ENCODE peak calls at places on chromosomes 7 and 10, in seven cellular contexts. One of them, this sample, is unnamed.

GRCh38 chr10:1291178-1292090 is 235.2 kb downstream of the WDR37 start:
- DNase-seq in cardiac muscle cell: no peak
- DNase-seq in pancreas: no peak
- DNase-seq in colonic mucosa: no peak
- DNase-seq in heart right ventricle: no peak
- DNase-seq in OCI-LY7: no peak
- DNase-seq in heart left ventricle: no peak
- DNase-seq in this sample: no peak

GRCh38 chr10:25294032-25294926 is 119.5 kb downstream of the GPR158 start:
- DNase-seq in cardiac muscle cell: no peak
- DNase-seq in pancreas: no peak
- DNase-seq in colonic mucosa: no peak
- DNase-seq in heart right ventricle: no peak
- DNase-seq in OCI-LY7: no peak
- DNase-seq in heart left ventricle: no peak
- DNase-seq in this sample: no peak

GRCh38 chr7:137970263-137970975 is 31.5 kb downstream of the CREB3L2 start:
- DNase-seq in cardiac muscle cell: no peak
- DNase-seq in pancreas: no peak
- DNase-seq in colonic mucosa: no peak
- DNase-seq in heart right ventricle: peak; percentile 42
- DNase-seq in OCI-LY7: no peak
- DNase-seq in heart left ventricle: peak; percentile 57
- DNase-seq in this sample: no peak

GRCh38 chr7:36658603-36659516 is 65.4 kb downstream of the AOAH start:
- DNase-seq in cardiac muscle cell: no peak
- DNase-seq in pancreas: peak; percentile 23
- DNase-seq in colonic mucosa: no peak
- DNase-seq in heart right ventricle: peak; percentile 16
- DNase-seq in OCI-LY7: no peak
- DNase-seq in heart left ventricle: no peak
- DNase-seq in this sample: no peak

GRCh38 chr7:132709971-132710567 is 133.8 kb upstream of the PLXNA4 start:
- DNase-seq in cardiac muscle cell: peak; percentile 37
- DNase-seq in pancreas: peak; percentile 45
- DNase-seq in colonic mucosa: no peak
- DNase-seq in heart right ventricle: peak; percentile 11
- DNase-seq in OCI-LY7: peak; percentile 53
- DNase-seq in heart left ventricle: no peak
- DNase-seq in this sample: no peak

GRCh38 chr10:127278001-127278400 is 81.6 kb upstream of the INSYN2A start:
- DNase-seq in cardiac muscle cell: no peak
- DNase-seq in pancreas: no peak
- DNase-seq in colonic mucosa: no peak
- DNase-seq in heart right ventricle: no peak
- DNase-seq in OCI-LY7: no peak
- DNase-seq in heart left ventricle: no peak
- DNase-seq in this sample: no peak

GRCh38 chr10:35424680-35425285 is 88.5 kb downstream of the CCNY start:
- DNase-seq in cardiac muscle cell: no peak
- DNase-seq in pancreas: no peak
- DNase-seq in colonic mucosa: no peak
- DNase-seq in heart right ventricle: no peak
- DNase-seq in OCI-LY7: no peak
- DNase-seq in heart left ventricle: no peak
- DNase-seq in this sample: no peak

GRCh38 chr10:74923556-74923955 is 97.2 kb downstream of the KAT6B start:
- DNase-seq in cardiac muscle cell: peak; percentile 91
- DNase-seq in pancreas: no peak
- DNase-seq in colonic mucosa: no peak
- DNase-seq in heart right ventricle: no peak
- DNase-seq in OCI-LY7: peak; percentile 5
- DNase-seq in heart left ventricle: no peak
- DNase-seq in this sample: no peak

GRCh38 chr7:38398725-38399321 is 125.4 kb upstream of the TARP start:
- DNase-seq in cardiac muscle cell: peak; percentile 77
- DNase-seq in pancreas: peak; percentile 49
- DNase-seq in colonic mucosa: peak; percentile 33
- DNase-seq in heart right ventricle: peak; percentile 15
- DNase-seq in OCI-LY7: peak; percentile 61
- DNase-seq in heart left ventricle: peak; percentile 41
- DNase-seq in this sample: no peak

GRCh38 chr10:4545077-4545476 is 280.9 kb upstream of the AKR1E2 start:
- DNase-seq in cardiac muscle cell: no peak
- DNase-seq in pancreas: no peak
- DNase-seq in colonic mucosa: no peak
- DNase-seq in heart right ventricle: no peak
- DNase-seq in OCI-LY7: no peak
- DNase-seq in heart left ventricle: no peak
- DNase-seq in this sample: no peak

GRCh38 chr10:119209050-119209735 is 1.8 kb downstream of the GRK5 start:
- DNase-seq in cardiac muscle cell: peak; percentile 71
- DNase-seq in pancreas: peak; percentile 53
- DNase-seq in colonic mucosa: peak; percentile 71
- DNase-seq in heart right ventricle: peak; percentile 84
- DNase-seq in OCI-LY7: peak; percentile 64
- DNase-seq in heart left ventricle: peak; percentile 81
- DNase-seq in this sample: peak; percentile 25

GRCh38 chr7:22193361-22194016 is 163.5 kb downstream of the RAPGEF5 start:
- DNase-seq in cardiac muscle cell: peak; percentile 79
- DNase-seq in pancreas: peak; percentile 22
- DNase-seq in colonic mucosa: no peak
- DNase-seq in heart right ventricle: peak; percentile 15
- DNase-seq in OCI-LY7: no peak
- DNase-seq in heart left ventricle: peak; percentile 44
- DNase-seq in this sample: no peak

GRCh38 chr10:15898046-15898445 is 37.7 kb upstream of the MINDY3 start:
- DNase-seq in cardiac muscle cell: no peak
- DNase-seq in pancreas: no peak
- DNase-seq in colonic mucosa: no peak
- DNase-seq in heart right ventricle: no peak
- DNase-seq in OCI-LY7: peak; percentile 18
- DNase-seq in heart left ventricle: no peak
- DNase-seq in this sample: no peak

GRCh38 chr7:137846588-137847417 is at the start of gene DGKI:
- DNase-seq in cardiac muscle cell: peak; percentile 59
- DNase-seq in pancreas: peak; percentile 11
- DNase-seq in colonic mucosa: no peak
- DNase-seq in heart right ventricle: no peak
- DNase-seq in OCI-LY7: no peak
- DNase-seq in heart left ventricle: peak; percentile 22
- DNase-seq in this sample: peak; percentile 27

GRCh38 chr7:95276114-95276513 is 48.2 kb downstream of the PON1 start:
- DNase-seq in cardiac muscle cell: no peak
- DNase-seq in pancreas: peak; percentile 9
- DNase-seq in colonic mucosa: no peak
- DNase-seq in heart right ventricle: no peak
- DNase-seq in OCI-LY7: no peak
- DNase-seq in heart left ventricle: no peak
- DNase-seq in this sample: no peak

GRCh38 chr7:151062399-151063211 is 3.2 kb downstream of the SLC4A2 start:
- DNase-seq in cardiac muscle cell: peak; percentile 93
- DNase-seq in pancreas: peak; percentile 95
- DNase-seq in colonic mucosa: peak; percentile 90
- DNase-seq in heart right ventricle: no peak
- DNase-seq in OCI-LY7: no peak
- DNase-seq in heart left ventricle: no peak
- DNase-seq in this sample: no peak

GRCh38 chr7:3239291-3239691 is 61.8 kb upstream of the SDK1 start:
- DNase-seq in cardiac muscle cell: no peak
- DNase-seq in pancreas: peak; percentile 61
- DNase-seq in colonic mucosa: no peak
- DNase-seq in heart right ventricle: no peak
- DNase-seq in OCI-LY7: no peak
- DNase-seq in heart left ventricle: no peak
- DNase-seq in this sample: no peak

GRCh38 chr7:979886-980571 is 3.0 kb upstream of the CYP2W1 start:
- DNase-seq in cardiac muscle cell: no peak
- DNase-seq in pancreas: no peak
- DNase-seq in colonic mucosa: no peak
- DNase-seq in heart right ventricle: no peak
- DNase-seq in OCI-LY7: peak; percentile 96
- DNase-seq in heart left ventricle: no peak
- DNase-seq in this sample: no peak

GRCh38 chr10:30812018-30812851 is 182.7 kb upstream of the LYZL2 start:
- DNase-seq in cardiac muscle cell: no peak
- DNase-seq in pancreas: no peak
- DNase-seq in colonic mucosa: peak; percentile 29
- DNase-seq in heart right ventricle: peak; percentile 37
- DNase-seq in OCI-LY7: no peak
- DNase-seq in heart left ventricle: peak; percentile 51
- DNase-seq in this sample: no peak

GRCh38 chr10:42754155-42755027 is 28.2 kb upstream of the BMS1 start:
- DNase-seq in cardiac muscle cell: peak; percentile 31
- DNase-seq in pancreas: peak; percentile 39
- DNase-seq in colonic mucosa: no peak
- DNase-seq in heart right ventricle: peak; percentile 21
- DNase-seq in OCI-LY7: no peak
- DNase-seq in heart left ventricle: peak; percentile 57
- DNase-seq in this sample: peak; percentile 41

DNA sequence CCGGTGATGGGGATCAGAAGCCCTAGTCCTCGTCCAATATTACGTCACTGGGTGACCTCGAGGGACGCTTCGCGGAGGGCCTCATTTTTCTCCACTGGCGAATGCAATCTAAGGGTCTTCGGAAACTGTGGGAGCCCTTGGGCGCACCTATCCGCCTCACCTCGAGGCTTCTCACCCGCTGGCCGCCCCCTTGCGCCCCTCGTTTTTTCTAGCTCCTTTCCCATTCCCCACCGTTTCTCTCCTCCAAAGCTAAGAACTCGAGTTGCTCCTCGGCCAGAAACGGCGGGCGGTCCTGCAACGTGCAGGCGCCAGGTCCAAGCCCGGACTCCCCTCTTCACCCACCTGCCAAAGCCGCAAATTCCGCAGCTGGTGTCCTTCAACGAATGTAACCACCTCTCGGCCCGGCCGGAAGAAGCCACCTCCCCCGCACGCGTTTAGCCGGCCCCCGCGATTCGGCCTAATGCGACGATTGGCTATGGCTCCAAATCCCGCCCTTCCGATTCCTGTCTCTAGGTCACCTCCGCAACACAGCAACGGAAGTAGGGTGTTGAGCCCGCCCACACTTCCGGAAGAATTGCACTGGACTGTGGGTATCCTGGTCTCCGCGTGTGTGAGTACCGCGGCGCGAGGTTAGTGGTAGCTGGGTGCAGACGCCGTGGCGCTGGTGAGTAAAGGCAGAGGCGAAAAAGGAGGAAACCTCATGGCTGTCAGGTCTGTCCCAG is at the start of the genes ATP5MK and PDCD11:
- DNase-seq in cardiac muscle cell: peak; percentile 99
- DNase-seq in pancreas: peak; percentile 98
- DNase-seq in colonic mucosa: peak; percentile 99
- DNase-seq in heart right ventricle: peak; percentile 99
- DNase-seq in OCI-LY7: peak; percentile 99
- DNase-seq in heart left ventricle: peak; percentile 99
- DNase-seq in this sample: peak; percentile 95
- H3K36me3 ChIP-seq in cardiac muscle cell: peaks cover 26% of the 10 kb centered on the region
- H3K36me3 ChIP-seq in pancreas: peaks cover 27% of the 10 kb centered on the region
- H3K36me3 ChIP-seq in colonic mucosa: no peaks in the 10 kb centered on the region
- H3K36me3 ChIP-seq in heart right ventricle: peaks cover 13% of the 10 kb centered on the region
- H3K36me3 ChIP-seq in OCI-LY7: peaks cover 73% of the 10 kb centered on the region
- H3K36me3 ChIP-seq in heart left ventricle: peaks cover 44% of the 10 kb centered on the region
- H3K36me3 ChIP-seq in this sample: peaks cover 10% of the 10 kb centered on the region

DNA sequence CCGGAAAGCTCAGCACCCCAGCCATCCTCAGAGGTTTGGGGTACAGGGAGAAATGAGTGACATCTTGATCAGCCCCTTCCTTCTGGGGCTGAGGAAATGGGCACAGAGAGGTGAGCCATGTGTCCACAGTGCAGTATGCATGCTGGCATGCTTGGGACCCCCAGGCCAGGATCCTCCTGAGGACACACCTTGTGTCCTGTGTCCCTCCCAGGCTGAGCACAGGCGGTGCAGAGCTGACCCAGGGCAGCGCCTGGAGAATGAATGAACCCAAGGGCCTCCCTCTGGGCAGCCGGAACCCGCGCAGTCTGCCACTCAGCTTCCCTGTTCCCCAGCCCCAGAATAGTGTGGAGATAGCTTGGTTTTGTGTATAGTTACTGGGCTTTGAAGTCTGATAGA is 118.8 kb downstream of the ZMIZ1 start:
- DNase-seq in cardiac muscle cell: no peak
- DNase-seq in pancreas: no peak
- DNase-seq in colonic mucosa: no peak
- DNase-seq in heart right ventricle: no peak
- DNase-seq in OCI-LY7: no peak
- DNase-seq in heart left ventricle: no peak
- DNase-seq in this sample: no peak
- TF ChIP-seq CTCF in cardiac muscle cell: no peak
- TF ChIP-seq CTCF in pancreas: no peak
- TF ChIP-seq CTCF in colonic mucosa: no peak
- TF ChIP-seq CTCF in heart right ventricle: no peak
- TF ChIP-seq CTCF in OCI-LY7: no peak
- TF ChIP-seq CTCF in heart left ventricle: no peak
- TF ChIP-seq CTCF in this sample: no peak

DNA sequence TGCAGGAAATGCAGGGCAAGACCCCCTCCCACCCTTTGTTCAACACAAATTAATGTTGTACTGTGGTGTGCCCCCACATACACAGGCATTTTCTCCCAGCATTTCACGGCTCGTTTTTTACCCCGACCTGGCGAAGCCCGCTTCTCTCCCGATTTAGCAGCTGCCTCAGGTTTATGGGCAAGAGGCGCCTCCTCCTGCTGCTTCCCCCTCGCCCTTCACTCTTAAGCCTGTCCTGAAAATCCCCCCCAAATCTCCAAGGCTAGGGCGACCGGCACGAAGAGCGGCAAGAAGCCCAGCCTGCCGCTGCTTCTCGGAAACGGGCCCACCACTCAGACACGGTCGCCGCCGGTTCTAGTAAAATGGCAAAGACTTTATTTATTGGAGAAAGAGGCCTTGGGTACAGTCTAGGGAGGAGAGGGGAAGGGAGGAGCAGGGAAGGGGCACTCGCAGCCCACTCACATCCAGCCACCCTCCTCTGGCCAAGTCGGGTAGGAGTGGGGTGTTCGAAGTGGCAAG is 3.4 kb downstream of the LBX1 start:
- DNase-seq in cardiac muscle cell: no peak
- DNase-seq in pancreas: no peak
- DNase-seq in colonic mucosa: no peak
- DNase-seq in heart right ventricle: no peak
- DNase-seq in OCI-LY7: no peak
- DNase-seq in heart left ventricle: no peak
- DNase-seq in this sample: no peak
- H3K4me3 ChIP-seq in cardiac muscle cell: no peak overlapping the region
- H3K4me3 ChIP-seq in pancreas: no peak overlapping the region
- H3K4me3 ChIP-seq in colonic mucosa: no peak overlapping the region
- H3K4me3 ChIP-seq in heart right ventricle: no peak overlapping the region
- H3K4me3 ChIP-seq in OCI-LY7: no peak overlapping the region
- H3K4me3 ChIP-seq in heart left ventricle: no peak overlapping the region
- H3K4me3 ChIP-seq in this sample: no peak overlapping the region

DNA sequence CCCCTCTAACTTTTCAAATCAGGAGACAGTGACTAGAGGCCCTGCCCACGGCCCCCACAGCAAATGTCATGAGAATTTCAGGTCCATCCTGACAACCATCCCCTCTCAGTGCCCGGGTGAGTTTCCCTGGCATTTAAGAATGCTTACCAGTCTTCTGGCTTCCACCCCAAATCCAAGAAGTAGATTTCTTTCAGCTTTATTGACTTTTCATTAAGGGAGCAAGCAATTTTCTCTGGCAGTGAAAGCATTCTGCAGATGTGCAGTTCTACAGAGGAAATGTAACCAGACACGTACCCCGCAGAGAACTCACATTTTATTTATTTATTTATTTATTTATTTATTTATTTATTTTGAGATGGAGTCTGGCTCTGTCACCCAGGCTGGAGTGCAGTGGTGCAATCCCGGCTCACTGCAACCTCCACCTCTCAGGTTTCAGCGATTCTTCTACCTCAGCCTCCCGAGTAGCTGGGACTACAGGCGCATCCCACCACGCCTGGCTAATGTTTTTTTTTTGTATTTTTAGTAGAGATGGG is 120.9 kb upstream of the KCTD7 start:
- DNase-seq in cardiac muscle cell: no peak
- DNase-seq in pancreas: no peak
- DNase-seq in colonic mucosa: no peak
- DNase-seq in heart right ventricle: no peak
- DNase-seq in OCI-LY7: no peak
- DNase-seq in heart left ventricle: no peak
- DNase-seq in this sample: no peak
- H3K36me3 ChIP-seq in cardiac muscle cell: no peaks in the 10 kb centered on the region
- H3K36me3 ChIP-seq in pancreas: no peaks in the 10 kb centered on the region
- H3K36me3 ChIP-seq in colonic mucosa: no peaks in the 10 kb centered on the region
- H3K36me3 ChIP-seq in heart right ventricle: no peaks in the 10 kb centered on the region
- H3K36me3 ChIP-seq in OCI-LY7: no peaks in the 10 kb centered on the region
- H3K36me3 ChIP-seq in heart left ventricle: no peaks in the 10 kb centered on the region
- H3K36me3 ChIP-seq in this sample: no peaks in the 10 kb centered on the region

This sample was measured in GM06990.